ENCODE peak calls at places on chromosomes 2 and 18, in six cellular contexts. U is mucosa of descending colon, Y is NCI-H2081, J is NCI-H2029 treated with DMSO at 0.1 percent for 48 hours, C is MCF 10A, L is C1 segment of cervical spinal cord. N is an unnamed sample.

GRCh38 chr2:172878260-172878659 is 142.6 kb downstream of the RAPGEF4 start:
- DNase-seq in C (no peak), L (no peak), Y (no peak), U (no peak), J (no peak), N (no peak)

GRCh38 chr2:131041402-131042160 is 51.7 kb downstream of the FAM168B start:
- DNase-seq in U (no peak), C (no peak), J (no peak), L (no peak), Y (no peak), N (no peak)

GRCh38 chr18:23422751-23423418 is 30.2 kb upstream of the RIOK3 start:
- DNase-seq in Y (no peak), U (peak), L (no peak), J (no peak), C (peak), N (peak)

GRCh38 chr2:23900927-23901322 is 26.0 kb downstream of the ATAD2B start:
- DNase-seq in L (no peak), U (peak), J (no peak), Y (no peak), C (peak), N (peak)

GRCh38 chr18:79697178-79697577 is 17.6 kb downstream of the CTDP1 start:
- DNase-seq in C (no peak), L (no peak), J (no peak), U (no peak), Y (no peak), N (no peak)

GRCh38 chr2:63424329-63425078 is 163.8 kb downstream of the WDPCP start:
- DNase-seq in U (peak), L (no peak), J (no peak), Y (peak), C (peak), N (peak)

GRCh38 chr2:52695731-52696130 is 1071.9 kb upstream of the CHAC2 start:
- DNase-seq in Y (no peak), J (no peak), U (no peak), L (no peak), C (no peak), N (no peak)

GRCh38 chr2:43105586-43106562 is 120.5 kb downstream of the ZFP36L2 start:
- DNase-seq in L (peak), Y (no peak), U (peak), J (no peak), C (peak), N (peak)

GRCh38 chr2:127453392-127454171 is 35.4 kb downstream of the PROC start:
- DNase-seq in L (no peak), C (peak), J (no peak), U (no peak), Y (no peak), N (no peak)

GRCh38 chr2:199064201-199064600 is 393.5 kb downstream of the SATB2 start:
- DNase-seq in J (no peak), Y (no peak), C (no peak), L (no peak), U (no peak), N (no peak)

GRCh38 chr2:86029873-86030272 is 75.8 kb downstream of the POLR1A start:
- DNase-seq in L (no peak), Y (no peak), J (no peak), C (no peak), U (no peak), N (no peak)

GRCh38 chr2:36287363-36288275 is 68.0 kb upstream of the CRIM1 start:
- DNase-seq in J (no peak), U (no peak), C (no peak), L (no peak), Y (no peak), N (peak)

GRCh38 chr2:108145551-108145950 is 94.2 kb upstream of the SULT1C3 start:
- DNase-seq in C (peak), U (no peak), J (no peak), L (no peak), Y (no peak), N (peak)

GRCh38 chr2:15982285-15982967 is 42.1 kb downstream of the MYCN start:
- DNase-seq in Y (no peak), U (no peak), C (no peak), L (no peak), J (no peak), N (no peak)

GRCh38 chr2:75790790-75791467 is 80.2 kb upstream of the GCFC2 start:
- DNase-seq in U (no peak), L (no peak), J (no peak), Y (no peak), C (no peak), N (no peak)

GRCh38 chr2:85777441-85777861 is 23.7 kb downstream of the ATOH8 start:
- DNase-seq in J (no peak), C (no peak), U (no peak), L (no peak), Y (no peak), N (no peak)

GRCh38 chr2:151849413-151850010 is 21.3 kb upstream of the ARL5A start:
- DNase-seq in U (no peak), C (no peak), Y (no peak), L (no peak), J (peak), N (no peak)

GRCh38 chr2:188665196-188665595 is 309.0 kb upstream of the COL3A1 start:
- DNase-seq in J (no peak), C (no peak), U (no peak), Y (no peak), L (no peak), N (no peak)

GRCh38 chr18:69518989-69519388 is 118.3 kb downstream of the DOK6 start:
- DNase-seq in Y (no peak), L (no peak), U (no peak), J (no peak), C (no peak), N (no peak)

GRCh38 chr2:104539649-104540048 is 314.3 kb upstream of the POU3F3 start:
- DNase-seq in J (no peak), Y (no peak), C (no peak), L (no peak), U (no peak), N (no peak)

GRCh38 chr2:214193943-214194342 is 216.9 kb upstream of the VWC2L start:
- DNase-seq in C (peak), J (no peak), U (no peak), Y (no peak), L (no peak), N (peak)

GRCh38 chr2:30865892-30866681 is 58.8 kb upstream of the CAPN13 start:
- DNase-seq in C (no peak), Y (no peak), U (no peak), J (no peak), L (no peak), N (no peak)

GRCh38 chr2:26172189-26172865 is 561 bp upstream of the GAREM2 start:
- DNase-seq in J (no peak), C (no peak), Y (no peak), L (no peak), U (no peak), N (no peak)

GRCh38 chr2:182973441-182974352 is 64.6 kb downstream of the NCKAP1 start:
- DNase-seq in C (no peak), Y (no peak), L (no peak), U (no peak), J (no peak), N (no peak)

GRCh38 chr2:229715895-229716507 is 1.6 kb upstream of the DNER start:
- DNase-seq in Y (peak), C (peak), J (peak), U (peak), L (no peak), N (peak)

GRCh38 chr18:12376034-12376717 is 851 bp downstream of the AFG3L2 start:
- DNase-seq in Y (peak), C (peak), J (peak), L (no peak), U (peak), N (peak)

GRCh38 chr2:147660680-147661079 is 184.1 kb upstream of the ACVR2A start:
- DNase-seq in J (no peak), C (no peak), Y (no peak), L (no peak), U (no peak), N (no peak)

N was measured in mammary epithelial cell.